ENCODE peak calls at places on chromosomes 2 and 18, in seven cellular contexts. One of them, this sample, is unnamed.

GRCh38 chr18:52339891-52340371 is at the start of gene DCC:
- DNase-seq in neuronal stem cell: peak; percentile 67
- DNase-seq in mesenchymal stem cell: peak; percentile 62
- DNase-seq in H9: peak; percentile 72
- DNase-seq in trophoblast cell: no peak
- DNase-seq in H1: peak; percentile 72
- DNase-seq in mesendoderm: peak; percentile 87
- DNase-seq in this sample: peak; percentile 45

GRCh38 chr2:39513641-39514094 is 76.6 kb upstream of the MAP4K3 start:
- DNase-seq in mesenchymal stem cell: peak; percentile 97
- DNase-seq in H9: peak; percentile 47
- DNase-seq in mesendoderm: peak; percentile 89
- DNase-seq in trophoblast cell: peak; percentile 83
- DNase-seq in neuronal stem cell: no peak
- DNase-seq in H1: no peak
- DNase-seq in this sample: peak; percentile 97

GRCh38 chr2:102050854-102051391 is 59.2 kb downstream of the IL1R2 start:
- DNase-seq in H9: no peak
- DNase-seq in mesenchymal stem cell: peak; percentile 97
- DNase-seq in mesendoderm: no peak
- DNase-seq in H1: no peak
- DNase-seq in neuronal stem cell: no peak
- DNase-seq in trophoblast cell: no peak
- DNase-seq in this sample: peak; percentile 91

GRCh38 chr2:178498137-178498536 is 17.9 kb downstream of the PLEKHA3 start:
- DNase-seq in trophoblast cell: no peak
- DNase-seq in mesendoderm: no peak
- DNase-seq in H1: no peak
- DNase-seq in neuronal stem cell: no peak
- DNase-seq in H9: no peak
- DNase-seq in mesenchymal stem cell: peak; percentile 10
- DNase-seq in this sample: no peak

GRCh38 chr2:202052235-202052634 is 18.6 kb downstream of the FZD7 start:
- DNase-seq in H9: no peak
- DNase-seq in trophoblast cell: no peak
- DNase-seq in mesendoderm: no peak
- DNase-seq in H1: no peak
- DNase-seq in neuronal stem cell: no peak
- DNase-seq in mesenchymal stem cell: no peak
- DNase-seq in this sample: no peak

GRCh38 chr2:227856697-227857096 is 14.7 kb upstream of the DAW1 start:
- DNase-seq in trophoblast cell: no peak
- DNase-seq in neuronal stem cell: no peak
- DNase-seq in H9: no peak
- DNase-seq in mesenchymal stem cell: no peak
- DNase-seq in mesendoderm: no peak
- DNase-seq in H1: no peak
- DNase-seq in this sample: no peak

GRCh38 chr2:239938651-239939486 is 86.3 kb downstream of the NDUFA10 start:
- DNase-seq in mesenchymal stem cell: no peak
- DNase-seq in mesendoderm: no peak
- DNase-seq in neuronal stem cell: no peak
- DNase-seq in H9: peak; percentile 23
- DNase-seq in H1: no peak
- DNase-seq in trophoblast cell: no peak
- DNase-seq in this sample: no peak

GRCh38 chr2:201675454-201675853 is 23.0 kb downstream of the MPP4 start:
- DNase-seq in H9: no peak
- DNase-seq in mesenchymal stem cell: no peak
- DNase-seq in H1: no peak
- DNase-seq in trophoblast cell: no peak
- DNase-seq in mesendoderm: no peak
- DNase-seq in neuronal stem cell: no peak
- DNase-seq in this sample: no peak

GRCh38 chr18:24055878-24056277 is 41.3 kb downstream of the TTC39C start:
- DNase-seq in H9: no peak
- DNase-seq in neuronal stem cell: no peak
- DNase-seq in mesenchymal stem cell: no peak
- DNase-seq in mesendoderm: peak; percentile 12
- DNase-seq in trophoblast cell: no peak
- DNase-seq in H1: no peak
- DNase-seq in this sample: peak; percentile 11

GRCh38 chr2:127634626-127635379 is 11.2 kb upstream of the GPR17 start:
- DNase-seq in neuronal stem cell: no peak
- DNase-seq in mesendoderm: no peak
- DNase-seq in trophoblast cell: peak; percentile 23
- DNase-seq in mesenchymal stem cell: no peak
- DNase-seq in H9: no peak
- DNase-seq in H1: no peak
- DNase-seq in this sample: no peak

GRCh38 chr18:56314396-56314795 is 324.0 kb downstream of the TXNL1 start:
- DNase-seq in mesendoderm: peak; percentile 19
- DNase-seq in H1: no peak
- DNase-seq in H9: no peak
- DNase-seq in neuronal stem cell: no peak
- DNase-seq in mesenchymal stem cell: no peak
- DNase-seq in trophoblast cell: no peak
- DNase-seq in this sample: peak; percentile 18

GRCh38 chr2:50143822-50144575 is 887.9 kb downstream of the NRXN1 start:
- DNase-seq in neuronal stem cell: peak; percentile 27
- DNase-seq in H1: no peak
- DNase-seq in mesendoderm: peak; percentile 37
- DNase-seq in H9: no peak
- DNase-seq in mesenchymal stem cell: peak; percentile 69
- DNase-seq in trophoblast cell: peak; percentile 47
- DNase-seq in this sample: no peak

GRCh38 chr2:8587920-8588830 is 93.7 kb upstream of the ID2 start:
- DNase-seq in trophoblast cell: no peak
- DNase-seq in neuronal stem cell: no peak
- DNase-seq in H9: no peak
- DNase-seq in mesendoderm: no peak
- DNase-seq in H1: no peak
- DNase-seq in mesenchymal stem cell: no peak
- DNase-seq in this sample: no peak

GRCh38 chr2:199819746-199820145 is 31.2 kb downstream of the FTCDNL1 start:
- DNase-seq in neuronal stem cell: no peak
- DNase-seq in H9: no peak
- DNase-seq in mesendoderm: no peak
- DNase-seq in H1: no peak
- DNase-seq in trophoblast cell: no peak
- DNase-seq in mesenchymal stem cell: no peak
- DNase-seq in this sample: no peak

GRCh38 chr2:144358979-144359541 is 160.9 kb downstream of the ZEB2 start:
- DNase-seq in neuronal stem cell: no peak
- DNase-seq in H1: no peak
- DNase-seq in mesendoderm: no peak
- DNase-seq in mesenchymal stem cell: peak; percentile 87
- DNase-seq in trophoblast cell: peak; percentile 49
- DNase-seq in H9: no peak
- DNase-seq in this sample: peak; percentile 71

GRCh38 chr2:238138331-238139102 is at the start of gene KLHL30:
- DNase-seq in mesenchymal stem cell: no peak
- DNase-seq in H9: no peak
- DNase-seq in mesendoderm: no peak
- DNase-seq in trophoblast cell: peak; percentile 31
- DNase-seq in H1: no peak
- DNase-seq in neuronal stem cell: no peak
- DNase-seq in this sample: no peak

GRCh38 chr2:216804357-216805350 is 55.2 kb downstream of the TNP1 start:
- DNase-seq in mesendoderm: peak; percentile 26
- DNase-seq in mesenchymal stem cell: no peak
- DNase-seq in H9: no peak
- DNase-seq in trophoblast cell: peak; percentile 3
- DNase-seq in H1: no peak
- DNase-seq in neuronal stem cell: no peak
- DNase-seq in this sample: peak; percentile 28

GRCh38 chr2:3297523-3297922 is 80.1 kb downstream of the EIPR1 start:
- DNase-seq in neuronal stem cell: no peak
- DNase-seq in mesendoderm: no peak
- DNase-seq in trophoblast cell: no peak
- DNase-seq in mesenchymal stem cell: no peak
- DNase-seq in H9: no peak
- DNase-seq in H1: no peak
- DNase-seq in this sample: no peak

GRCh38 chr2:197700960-197701359 is 4.2 kb upstream of the MARS2 start:
- DNase-seq in trophoblast cell: peak; percentile 23
- DNase-seq in H1: no peak
- DNase-seq in H9: no peak
- DNase-seq in mesenchymal stem cell: no peak
- DNase-seq in neuronal stem cell: no peak
- DNase-seq in mesendoderm: no peak
- DNase-seq in this sample: no peak

GRCh38 chr2:37558622-37559021 is 112.8 kb downstream of the CDC42EP3 start:
- DNase-seq in mesenchymal stem cell: no peak
- DNase-seq in H9: no peak
- DNase-seq in mesendoderm: peak; percentile 18
- DNase-seq in trophoblast cell: no peak
- DNase-seq in H1: no peak
- DNase-seq in neuronal stem cell: no peak
- DNase-seq in this sample: no peak

GRCh38 chr2:37561615-37562569 is 109.5 kb downstream of the CDC42EP3 start:
- DNase-seq in mesenchymal stem cell: peak; percentile 91
- DNase-seq in trophoblast cell: peak; percentile 82
- DNase-seq in neuronal stem cell: no peak
- DNase-seq in H9: peak; percentile 41
- DNase-seq in H1: no peak
- DNase-seq in mesendoderm: peak; percentile 96
- DNase-seq in this sample: peak; percentile 94

GRCh38 chr2:37560863-37561614 is 110.4 kb downstream of the CDC42EP3 start:
- DNase-seq in trophoblast cell: no peak
- DNase-seq in mesendoderm: no peak
- DNase-seq in H9: no peak
- DNase-seq in neuronal stem cell: no peak
- DNase-seq in mesenchymal stem cell: no peak
- DNase-seq in H1: no peak
- DNase-seq in this sample: no peak

GRCh38 chr2:37563375-37564011 is 107.9 kb downstream of the CDC42EP3 start:
- DNase-seq in H1: no peak
- DNase-seq in H9: no peak
- DNase-seq in neuronal stem cell: no peak
- DNase-seq in trophoblast cell: no peak
- DNase-seq in mesenchymal stem cell: no peak
- DNase-seq in mesendoderm: no peak
- DNase-seq in this sample: peak; percentile 22

GRCh38 chr2:37560241-37560848 is 111.1 kb downstream of the CDC42EP3 start:
- DNase-seq in mesenchymal stem cell: no peak
- DNase-seq in H1: no peak
- DNase-seq in neuronal stem cell: no peak
- DNase-seq in mesendoderm: no peak
- DNase-seq in H9: no peak
- DNase-seq in trophoblast cell: no peak
- DNase-seq in this sample: no peak
- H4K8ac ChIP-seq in mesenchymal stem cell: peak overlapping the region; percentile 80
- H4K8ac ChIP-seq in H1: no peak overlapping the region
- H4K8ac ChIP-seq in neuronal stem cell: no peak overlapping the region
- H4K8ac ChIP-seq in mesendoderm: no peak overlapping the region
- H4K8ac ChIP-seq in H9: no peak overlapping the region
- H4K8ac ChIP-seq in trophoblast cell: no peak overlapping the region
- H4K8ac ChIP-seq in this sample: no peak overlapping the region

GRCh38 chr2:222935688-222936298 is 75.0 kb downstream of the ACSL3 start:
- DNase-seq in H1: no peak
- DNase-seq in H9: no peak
- DNase-seq in neuronal stem cell: no peak
- DNase-seq in mesenchymal stem cell: no peak
- DNase-seq in trophoblast cell: no peak
- DNase-seq in mesendoderm: no peak
- DNase-seq in this sample: no peak

GRCh38 chr2:222939208-222939846 is 78.5 kb downstream of the ACSL3 start:
- DNase-seq in trophoblast cell: peak; percentile 63
- DNase-seq in H9: peak; percentile 84
- DNase-seq in neuronal stem cell: peak; percentile 67
- DNase-seq in mesendoderm: peak; percentile 90
- DNase-seq in H1: peak; percentile 94
- DNase-seq in mesenchymal stem cell: peak; percentile 77
- DNase-seq in this sample: peak; percentile 68

GRCh38 chr2:222936705-222937104 is 75.9 kb downstream of the ACSL3 start:
- DNase-seq in H1: no peak
- DNase-seq in trophoblast cell: no peak
- DNase-seq in neuronal stem cell: no peak
- DNase-seq in mesenchymal stem cell: no peak
- DNase-seq in mesendoderm: no peak
- DNase-seq in H9: no peak
- DNase-seq in this sample: no peak

GRCh38 chr2:222939979-222940378 is 79.1 kb downstream of the ACSL3 start:
- DNase-seq in H1: no peak
- DNase-seq in mesenchymal stem cell: no peak
- DNase-seq in H9: no peak
- DNase-seq in trophoblast cell: no peak
- DNase-seq in neuronal stem cell: no peak
- DNase-seq in mesendoderm: no peak
- DNase-seq in this sample: no peak

DNA sequence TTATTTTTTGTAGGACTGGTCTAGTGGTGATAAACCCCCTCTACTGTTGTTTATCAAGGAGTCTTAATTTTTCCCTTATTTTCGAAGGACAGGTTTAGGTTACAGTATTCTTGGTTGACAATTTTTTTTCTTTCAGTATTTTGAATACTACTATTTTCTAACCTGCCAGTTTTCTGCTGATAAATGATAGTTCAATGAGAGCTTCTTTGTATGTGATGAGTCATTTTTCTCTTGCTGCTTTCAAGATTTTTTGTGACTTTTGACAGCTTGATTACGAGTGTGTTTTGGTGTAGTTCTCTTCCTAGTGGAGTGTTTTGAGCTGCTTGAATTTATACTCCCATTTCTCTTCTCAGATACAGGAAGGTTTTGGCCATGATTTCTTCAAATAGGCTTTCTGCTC is 77.5 kb downstream of the ACSL3 start:
- DNase-seq in mesenchymal stem cell: no peak
- DNase-seq in H1: no peak
- DNase-seq in H9: no peak
- DNase-seq in trophoblast cell: no peak
- DNase-seq in neuronal stem cell: no peak
- DNase-seq in mesendoderm: no peak
- DNase-seq in this sample: no peak
- H4K8ac ChIP-seq in mesenchymal stem cell: no peak overlapping the region
- H4K8ac ChIP-seq in H1: no peak overlapping the region
- H4K8ac ChIP-seq in H9: no peak overlapping the region
- H4K8ac ChIP-seq in trophoblast cell: no peak overlapping the region
- H4K8ac ChIP-seq in neuronal stem cell: no peak overlapping the region
- H4K8ac ChIP-seq in mesendoderm: no peak overlapping the region
- H4K8ac ChIP-seq in this sample: no peak overlapping the region

GRCh38 chr2:118294063-118294462 is 205.8 kb downstream of the INSIG2 start:
- DNase-seq in mesenchymal stem cell: no peak
- DNase-seq in H9: no peak
- DNase-seq in H1: no peak
- DNase-seq in trophoblast cell: no peak
- DNase-seq in neuronal stem cell: no peak
- DNase-seq in mesendoderm: no peak
- DNase-seq in this sample: no peak
- H4K8ac ChIP-seq in mesenchymal stem cell: no peak overlapping the region
- H4K8ac ChIP-seq in H9: no peak overlapping the region
- H4K8ac ChIP-seq in H1: no peak overlapping the region
- H4K8ac ChIP-seq in trophoblast cell: no peak overlapping the region
- H4K8ac ChIP-seq in neuronal stem cell: no peak overlapping the region
- H4K8ac ChIP-seq in mesendoderm: no peak overlapping the region
- H4K8ac ChIP-seq in this sample: no peak overlapping the region

DNA sequence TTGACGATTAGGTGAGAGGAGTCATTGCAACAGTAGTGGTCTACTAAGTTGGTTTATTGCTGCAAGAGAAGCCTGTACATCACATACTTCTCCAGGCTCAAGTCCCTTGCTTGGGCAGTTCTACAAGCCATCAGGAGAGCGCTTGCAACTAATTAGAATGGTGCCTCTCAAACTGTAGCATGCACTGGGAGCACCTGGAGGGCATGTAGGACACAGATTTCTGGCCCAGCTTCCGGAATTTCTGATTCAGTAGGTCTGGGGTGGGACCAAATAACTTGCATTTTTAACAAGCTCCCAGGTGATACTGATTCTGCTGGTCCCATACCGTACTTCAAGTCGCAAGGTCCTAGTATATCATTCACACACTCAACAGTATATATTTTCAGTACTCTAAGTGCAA is 34.5 kb upstream of the CCDC88A start:
- DNase-seq in H1: no peak
- DNase-seq in mesendoderm: no peak
- DNase-seq in neuronal stem cell: no peak
- DNase-seq in H9: no peak
- DNase-seq in trophoblast cell: peak; percentile 88
- DNase-seq in mesenchymal stem cell: no peak
- DNase-seq in this sample: no peak
- H4K8ac ChIP-seq in H1: no peak overlapping the region
- H4K8ac ChIP-seq in mesendoderm: no peak overlapping the region
- H4K8ac ChIP-seq in neuronal stem cell: no peak overlapping the region
- H4K8ac ChIP-seq in H9: no peak overlapping the region
- H4K8ac ChIP-seq in trophoblast cell: no peak overlapping the region
- H4K8ac ChIP-seq in mesenchymal stem cell: no peak overlapping the region
- H4K8ac ChIP-seq in this sample: no peak overlapping the region

This sample was measured in IMR-90.